ENCODE peak calls at places on chromosomes 5 and 9, in seven cellular contexts. H is epithelial cell of esophagus; V is nephron progenitor cell; Y is lower lobe of right lung; K is cardiac fibroblast; R is CD4-positive, alpha-beta T cell; W is OCI-LY7. I is an unnamed sample.

GRCh38 chr5:109936091-109936490 is 246.4 kb downstream of the MAN2A1 start:
- DNase-seq in W (no peak), V (no peak), R (no peak), Y (no peak), H (peak), K (no peak), I (peak)

GRCh38 chr5:15003511-15003920 is 131.9 kb upstream of the ANKH start:
- DNase-seq in H (peak), W (peak), R (peak), V (peak), Y (no peak), K (peak), I (peak)

GRCh38 chr5:7876867-7877266 is 7.9 kb downstream of the MTRR start:
- DNase-seq in R (no peak), Y (no peak), V (no peak), K (peak), W (no peak), H (peak), I (peak)

GRCh38 chr5:172730222-172730621 is 40.8 kb downstream of the DUSP1 start:
- DNase-seq in R (no peak), W (no peak), V (no peak), Y (no peak), H (no peak), K (no peak), I (no peak)

GRCh38 chr5:96718635-96719077 is 56.5 kb downstream of the CAST start:
- DNase-seq in R (no peak), H (peak), V (no peak), W (no peak), K (peak), Y (peak), I (no peak)

GRCh38 chr9:120413121-120414048 is 166.6 kb downstream of the CDK5RAP2 start:
- DNase-seq in V (no peak), H (peak), W (no peak), R (no peak), Y (no peak), K (no peak), I (no peak)

GRCh38 chr9:107292811-107293554 is 9.9 kb downstream of the RAD23B start:
- DNase-seq in W (no peak), H (peak), K (no peak), Y (no peak), V (no peak), R (no peak), I (peak)

GRCh38 chr9:114343471-114344187 is 14.0 kb downstream of the ORM2 start:
- DNase-seq in R (no peak), H (peak), W (no peak), Y (no peak), K (no peak), V (no peak), I (no peak)

GRCh38 chr5:171644536-171644935 is 141.1 kb upstream of the SMIM23 start:
- DNase-seq in H (no peak), W (no peak), R (no peak), V (no peak), K (no peak), Y (no peak), I (no peak)

GRCh38 chr9:84283895-84284294 is 56.7 kb downstream of the SLC28A3 start:
- DNase-seq in K (no peak), R (no peak), H (no peak), V (no peak), Y (no peak), W (no peak), I (no peak)

GRCh38 chr5:9653061-9653460 is 22.9 kb upstream of the TAS2R1 start:
- DNase-seq in R (no peak), K (peak), H (no peak), V (no peak), W (no peak), Y (no peak), I (no peak)

GRCh38 chr5:120657083-120657482 is 193.0 kb downstream of the PRR16 start:
- DNase-seq in K (no peak), Y (no peak), H (no peak), W (no peak), R (no peak), V (no peak), I (no peak)

DNA sequence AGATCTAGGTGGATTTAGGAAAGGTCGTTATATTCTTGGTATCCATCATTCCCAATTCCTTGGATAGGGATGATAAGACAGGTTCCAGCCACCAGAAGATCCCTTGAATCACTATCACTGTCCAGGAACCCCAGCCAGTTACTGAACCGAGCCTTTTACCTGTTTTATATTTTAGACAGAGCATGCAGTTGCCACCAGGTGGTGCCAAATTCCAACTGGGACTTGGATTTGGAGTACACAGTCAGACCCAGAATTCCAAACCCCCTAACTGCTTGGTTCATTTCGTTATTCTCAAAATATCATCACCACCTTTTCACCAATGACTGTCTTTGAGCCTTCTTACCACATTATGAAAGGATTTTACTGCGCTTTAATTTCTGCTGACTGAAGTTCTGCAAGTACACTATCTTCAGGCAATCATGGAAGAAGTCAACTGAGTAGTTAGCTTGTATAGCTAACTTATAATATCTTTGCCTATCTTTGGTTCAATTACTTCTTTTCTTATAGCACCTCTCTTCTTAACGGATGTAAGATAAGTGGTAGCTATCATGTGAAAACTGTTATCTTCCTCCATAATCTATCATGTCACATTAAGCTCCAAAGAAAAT is 191.8 kb downstream of the PRR16 start:
- DNase-seq in V (peak), W (peak), Y (no peak), K (peak), R (no peak), H (peak), I (peak)
- TF ChIP-seq CTCF in V (peak), W (peak), Y (peak), K (peak), R (no peak), H (peak), I (peak)

GRCh38 chr5:140855772-140856674 is at the start of gene PCDHA10:
- DNase-seq in K (no peak), H (no peak), Y (no peak), R (no peak), V (no peak), W (peak), I (peak)
- TF ChIP-seq CTCF in K (peak), H (no peak), Y (peak), R (no peak), V (peak), W (peak), I (peak)

GRCh38 chr5:135462304-135462703 is 10.2 kb upstream of the TIFAB start:
- DNase-seq in Y (no peak), R (peak), W (peak), H (peak), V (peak), K (peak), I (peak)
- TF ChIP-seq CTCF in Y (peak), R (peak), W (peak), H (peak), V (peak), K (peak), I (peak)

GRCh38 chr9:92141144-92142129 is 26.2 kb upstream of the SPTLC1 start:
- DNase-seq in V (peak), R (no peak), H (peak), K (peak), W (no peak), Y (no peak), I (no peak)
- TF ChIP-seq CTCF in V (peak), R (no peak), H (no peak), K (no peak), W (no peak), Y (no peak), I (no peak)

GRCh38 chr9:121706149-121706548 is 54.7 kb downstream of the DAB2IP start:
- DNase-seq in H (no peak), W (no peak), V (no peak), K (no peak), Y (no peak), R (no peak), I (no peak)
- TF ChIP-seq CTCF in H (no peak), W (no peak), V (no peak), K (no peak), Y (no peak), R (no peak), I (no peak)

GRCh38 chr5:31556461-31556860 is 24.4 kb downstream of the C5orf22 start:
- DNase-seq in Y (no peak), W (no peak), K (peak), H (no peak), V (no peak), R (no peak), I (no peak)
- TF ChIP-seq CTCF in Y (no peak), W (no peak), K (no peak), H (no peak), V (no peak), R (no peak), I (no peak)

I was measured in NB4.